ENCODE peak calls at places on chromosomes 5 and 9, in four cellular contexts. Z, B, X and H are unnamed samples.

GRCh38 chr5:96968074-96968473 is 32.2 kb downstream of the LNPEP start:
- DNase-seq in Z (no peak), B (peak; percentile 52), X (peak; percentile 7), H (no peak)

GRCh38 chr5:58764199-58764598 is 181.3 kb downstream of the RAB3C start:
- DNase-seq in Z (no peak), B (no peak), X (no peak), H (no peak)

GRCh38 chr5:119355244-119355635 is 579 bp upstream of the TNFAIP8 start:
- DNase-seq in Z (no peak), B (no peak), X (no peak), H (peak; percentile 26)

GRCh38 chr5:132365213-132365612 is 4.3 kb upstream of the SLC22A5 start:
- DNase-seq in Z (no peak), B (peak; percentile 74), X (peak; percentile 65), H (no peak)

GRCh38 chr9:27535701-27536118 is 6.1 kb upstream of the MOB3B start:
- DNase-seq in Z (no peak), B (no peak), X (no peak), H (no peak)

GRCh38 chr5:164708831-164709230 is 1203.4 kb downstream of the MAT2B start:
- DNase-seq in Z (no peak), B (no peak), X (no peak), H (no peak)

GRCh38 chr5:398475-399295 is 44.3 kb upstream of the EXOC3 start:
- DNase-seq in Z (no peak), B (no peak), X (no peak), H (no peak)

GRCh38 chr5:158234323-158235158 is 375.6 kb upstream of the CLINT1 start:
- DNase-seq in Z (no peak), B (no peak), X (no peak), H (no peak)

GRCh38 chr5:1668141-1668721 is 131.4 kb downstream of the MRPL36 start:
- DNase-seq in Z (no peak), B (no peak), X (no peak), H (no peak)

GRCh38 chr9:5440426-5440825 is 2.7 kb upstream of the PLGRKT start:
- DNase-seq in Z (no peak), B (no peak), X (no peak), H (no peak)

GRCh38 chr5:134053314-134053839 is 48.6 kb upstream of the VDAC1 start:
- DNase-seq in Z (no peak), B (no peak), X (no peak), H (no peak)

GRCh38 chr5:150517272-150518152 is 9.6 kb downstream of the NDST1 start:
- DNase-seq in Z (no peak), B (peak; percentile 98), X (peak; percentile 93), H (peak; percentile 88)
- TF ChIP-seq POLR2A in Z (no peak), B (no peak), X (no peak), H (no peak)

GRCh38 chr9:112333639-112334318 is 360 bp upstream of the PTBP3 start:
- DNase-seq in Z (peak; percentile 64), B (peak; percentile 95), X (peak; percentile 90), H (peak; percentile 81)

GRCh38 chr9:112334319-112334828 is 955 bp upstream of the PTBP3 start:
- DNase-seq in Z (no peak), B (peak; percentile 38), X (no peak), H (no peak)

GRCh38 chr9:112332272-112332671 is 1.1 kb downstream of the PTBP3 start:
- DNase-seq in Z (no peak), B (no peak), X (no peak), H (no peak)

GRCh38 chr9:112332674-112332976 is 794 bp downstream of the PTBP3 start:
- DNase-seq in Z (no peak), B (no peak), X (no peak), H (no peak)

DNA sequence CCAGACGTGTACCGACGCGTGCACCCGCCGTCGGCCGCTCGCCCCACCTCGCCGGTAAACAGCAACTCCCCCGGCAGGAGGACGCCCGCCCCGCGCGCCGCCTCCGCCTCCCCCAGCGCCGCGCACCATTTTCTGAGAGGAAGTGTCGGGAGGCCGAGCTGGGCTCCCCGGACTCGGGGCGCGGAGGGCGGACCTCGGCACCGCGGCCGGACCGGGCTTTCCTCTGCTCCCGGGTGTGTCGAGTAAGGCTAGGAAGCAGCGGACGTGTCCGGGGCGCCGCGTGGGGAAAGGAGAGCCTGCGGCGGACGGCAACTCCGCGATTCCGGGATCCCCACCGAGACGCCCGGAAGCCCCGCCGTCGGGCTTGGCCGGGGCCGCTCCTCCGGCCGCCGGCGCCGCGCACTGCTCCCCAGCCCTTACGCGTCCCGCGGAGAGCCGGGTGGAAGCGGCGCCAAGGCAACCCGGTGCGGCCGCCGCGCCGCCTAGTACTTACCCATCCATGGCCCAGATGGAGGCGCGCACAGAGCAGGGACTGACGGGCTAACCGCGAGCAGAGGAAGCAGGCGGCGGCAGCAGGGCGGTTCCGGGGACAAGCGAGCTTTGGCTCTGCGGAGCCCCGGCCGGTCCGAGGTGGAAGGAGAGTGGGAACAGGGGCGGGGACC is at the start of gene PTBP3:
- DNase-seq in Z (peak; percentile 19), B (peak; percentile 48), X (peak; percentile 55), H (peak; percentile 50)
- TF ChIP-seq POLR2A in Z (peak; percentile 90), B (peak; percentile 66), X (peak; percentile 76), H (peak; percentile 81)

GRCh38 chr9:120946259-120946658 is 19.7 kb upstream of the TRAF1 start:
- DNase-seq in Z (no peak), B (peak; percentile 55), X (no peak), H (no peak)
- TF ChIP-seq POLR2A in Z (no peak), B (no peak), X (no peak), H (no peak)

GRCh38 chr5:143401253-143401845 is 2.1 kb downstream of the NR3C1 start:
- DNase-seq in Z (no peak), B (peak; percentile 52), X (no peak), H (no peak)

GRCh38 chr5:143401846-143402463 is 1.5 kb downstream of the NR3C1 start:
- DNase-seq in Z (no peak), B (peak; percentile 20), X (no peak), H (no peak)

GRCh38 chr5:143399616-143400540 is 3.6 kb downstream of the NR3C1 start:
- DNase-seq in Z (no peak), B (no peak), X (no peak), H (no peak)

GRCh38 chr5:143402464-143403356 is 776 bp downstream of the NR3C1 start:
- DNase-seq in Z (peak; percentile 50), B (peak; percentile 34), X (no peak), H (no peak)

GRCh38 chr5:143400541-143401252 is 2.8 kb downstream of the NR3C1 start:
- DNase-seq in Z (no peak), B (peak; percentile 60), X (no peak), H (no peak)
- TF ChIP-seq POLR2A in Z (no peak), B (peak; percentile 66), X (no peak), H (no peak)

GRCh38 chr9:34380511-34381315 is 4.0 kb upstream of the MYORG start:
- DNase-seq in Z (no peak), B (peak; percentile 62), X (peak; percentile 90), H (no peak)
- TF ChIP-seq POLR2A in Z (peak; percentile 64), B (no peak), X (peak; percentile 68), H (no peak)

DNA sequence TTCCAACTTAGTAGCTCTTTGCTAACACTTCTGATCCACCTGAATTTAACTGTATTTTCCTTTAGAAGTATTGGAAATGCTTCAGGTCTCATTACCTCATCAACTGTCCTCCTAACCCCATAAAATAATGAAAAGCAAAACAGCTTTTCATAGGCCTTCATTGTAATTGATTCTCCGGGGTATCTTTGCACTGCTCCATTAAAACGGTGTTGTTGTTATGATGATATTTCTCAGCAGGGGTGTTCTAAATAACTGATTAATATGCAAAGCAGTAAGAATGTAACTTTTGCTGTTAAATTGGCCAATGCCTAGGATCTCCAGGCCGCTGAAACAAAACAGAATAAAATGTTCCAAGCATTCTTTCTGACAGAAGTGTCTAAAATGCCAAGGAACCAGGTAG is 1983.2 kb downstream of the EFNA5 start:
- DNase-seq in Z (no peak), B (no peak), X (no peak), H (no peak)
- TF ChIP-seq POLR2A in Z (no peak), B (no peak), X (no peak), H (no peak)

DNA sequence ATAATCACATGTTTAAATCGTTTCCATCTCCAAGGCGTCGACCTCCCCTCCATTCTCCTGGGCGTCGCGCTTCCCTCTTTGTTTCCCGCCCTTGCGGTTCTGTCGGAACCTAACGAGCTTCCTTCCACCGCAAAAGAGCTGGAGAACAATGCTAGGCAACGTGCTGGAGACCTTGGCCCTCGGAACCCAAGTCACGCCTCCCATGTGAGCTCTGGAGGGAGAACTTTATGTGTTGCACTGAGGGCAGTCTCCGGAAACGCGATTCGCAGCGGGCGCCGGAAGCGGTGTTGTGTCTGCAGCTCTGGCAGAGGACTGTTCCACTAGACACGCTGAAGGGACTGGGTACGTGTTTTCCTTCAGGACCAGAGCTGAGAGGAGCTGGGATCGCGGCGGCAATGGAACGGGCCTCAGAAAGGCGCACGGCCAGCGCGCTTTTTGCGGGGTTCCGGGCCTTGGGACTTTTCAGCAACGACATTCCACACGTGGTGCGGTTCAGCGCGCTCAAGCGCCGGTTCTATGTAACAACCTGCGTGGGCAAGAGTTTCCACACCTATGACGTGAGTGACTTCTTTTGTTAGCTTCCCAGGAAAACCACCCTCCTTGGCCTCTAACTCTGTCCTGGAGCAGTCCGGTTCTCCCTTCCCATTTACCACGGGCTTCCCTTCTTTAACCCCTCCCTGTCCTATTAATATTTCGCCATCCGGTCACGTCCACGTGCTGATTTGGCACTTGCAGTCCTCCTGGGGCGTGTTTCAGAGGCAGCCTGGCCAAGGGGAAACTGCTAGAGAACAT is at the start of gene WDR36:
- DNase-seq in Z (peak; percentile 47), B (peak; percentile 92), X (peak; percentile 76), H (peak; percentile 69)
- TF ChIP-seq POLR2A in Z (peak; percentile 44), B (peak; percentile 68), X (peak; percentile 86), H (peak; percentile 90)

GRCh38 chr5:75236322-75237316 is at the start of gene ANKRD31:
- DNase-seq in Z (peak; percentile 37), B (peak; percentile 66), X (peak; percentile 79), H (no peak)
- TF ChIP-seq POLR2A in Z (peak; percentile 58), B (peak; percentile 46), X (peak; percentile 71), H (no peak)

GRCh38 chr5:137888875-137889759 is at the start of gene PKD2L2:
- DNase-seq in Z (peak; percentile 31), B (peak; percentile 64), X (peak; percentile 4), H (peak; percentile 67)
- TF ChIP-seq POLR2A in Z (peak; percentile 61), B (no peak), X (peak; percentile 61), H (peak; percentile 88)